ENCODE peak calls at places on chromosomes 7 and 10, in six cellular contexts. D, I, F, E, C and S are unnamed samples.

GRCh38 chr10:28991738-28992270 is 297.1 kb upstream of the LYZL1 start:
- DNase-seq in C (peak), F (no peak), I (peak), E (peak), D (no peak), S (peak)

GRCh38 chr10:60350400-60350799 is 39.3 kb downstream of the ANK3 start:
- DNase-seq in I (no peak), E (no peak), D (no peak), F (no peak), C (no peak), S (no peak)

GRCh38 chr7:95753440-95753839 is 18.9 kb upstream of the DYNC1I1 start:
- DNase-seq in E (no peak), C (no peak), F (no peak), D (no peak), I (no peak), S (no peak)

GRCh38 chr7:127890726-127891125 is 140.5 kb downstream of the LRRC4 start:
- DNase-seq in E (no peak), I (no peak), C (no peak), D (no peak), F (no peak), S (no peak)

GRCh38 chr10:68796609-68797008 is 30.7 kb upstream of the STOX1 start:
- DNase-seq in C (no peak), F (no peak), E (no peak), I (no peak), D (no peak), S (no peak)

GRCh38 chr7:151139071-151139521 is 28.4 kb downstream of the GBX1 start:
- DNase-seq in I (no peak), C (no peak), E (no peak), F (no peak), D (no peak), S (no peak)

GRCh38 chr10:12465385-12466136 is 116.2 kb downstream of the CAMK1D start:
- DNase-seq in F (no peak), E (no peak), D (no peak), C (no peak), I (no peak), S (no peak)

GRCh38 chr7:137742051-137742450 is 104.7 kb downstream of the DGKI start:
- DNase-seq in I (no peak), C (no peak), F (no peak), D (peak), E (no peak), S (no peak)

GRCh38 chr7:26151953-26152781 is at the start of gene NFE2L3:
- DNase-seq in F (no peak), E (peak), D (peak), C (peak), I (peak), S (peak)

GRCh38 chr7:91288208-91288824 is 24.1 kb downstream of the FZD1 start:
- DNase-seq in C (peak), D (peak), E (peak), F (no peak), I (peak), S (peak)

GRCh38 chr10:102812213-102812876 is 24.9 kb downstream of the CYP17A1 start:
- DNase-seq in E (no peak), F (no peak), I (no peak), C (no peak), D (no peak), S (no peak)

GRCh38 chr10:78511324-78512204 is 477.9 kb downstream of the RPS24 start:
- DNase-seq in D (no peak), C (no peak), E (no peak), I (no peak), F (peak), S (no peak)

GRCh38 chr7:12747687-12748306 is 60.4 kb downstream of the ARL4A start:
- DNase-seq in F (no peak), C (no peak), I (no peak), D (no peak), E (no peak), S (no peak)

GRCh38 chr7:12475362-12476063 is 71.8 kb upstream of the VWDE start:
- DNase-seq in E (peak), I (no peak), F (no peak), C (no peak), D (no peak), S (no peak)

GRCh38 chr10:110793128-110793812 is 78.5 kb upstream of the PDCD4 start:
- DNase-seq in F (no peak), I (no peak), C (no peak), E (no peak), D (no peak), S (no peak)

GRCh38 chr10:132899054-132899750 is 43.2 kb downstream of the CFAP46 start:
- DNase-seq in C (no peak), E (no peak), F (no peak), D (no peak), I (no peak), S (no peak)

GRCh38 chr10:60573342-60573741 is 183.7 kb upstream of the ANK3 start:
- DNase-seq in D (no peak), E (no peak), I (no peak), C (no peak), F (no peak), S (no peak)

GRCh38 chr7:43220250-43220649 is 107.8 kb downstream of the HECW1 start:
- DNase-seq in E (no peak), D (no peak), I (no peak), C (no peak), F (peak), S (no peak)

GRCh38 chr7:31408120-31408729 is 67.7 kb upstream of the NEUROD6 start:
- DNase-seq in E (peak), F (no peak), D (no peak), I (no peak), C (no peak), S (no peak)

GRCh38 chr7:6691609-6692106 is 15.1 kb downstream of the ZNF12 start:
- DNase-seq in C (no peak), F (no peak), E (no peak), I (no peak), D (no peak), S (no peak)

GRCh38 chr7:139623518-139623917 is 100.0 kb downstream of the CLEC2L start:
- DNase-seq in D (no peak), I (no peak), E (no peak), C (no peak), F (no peak), S (no peak)

GRCh38 chr10:69375307-69376151 is 41.2 kb downstream of the TACR2 start:
- DNase-seq in D (peak), F (no peak), E (no peak), I (peak), C (no peak), S (no peak)

DNA sequence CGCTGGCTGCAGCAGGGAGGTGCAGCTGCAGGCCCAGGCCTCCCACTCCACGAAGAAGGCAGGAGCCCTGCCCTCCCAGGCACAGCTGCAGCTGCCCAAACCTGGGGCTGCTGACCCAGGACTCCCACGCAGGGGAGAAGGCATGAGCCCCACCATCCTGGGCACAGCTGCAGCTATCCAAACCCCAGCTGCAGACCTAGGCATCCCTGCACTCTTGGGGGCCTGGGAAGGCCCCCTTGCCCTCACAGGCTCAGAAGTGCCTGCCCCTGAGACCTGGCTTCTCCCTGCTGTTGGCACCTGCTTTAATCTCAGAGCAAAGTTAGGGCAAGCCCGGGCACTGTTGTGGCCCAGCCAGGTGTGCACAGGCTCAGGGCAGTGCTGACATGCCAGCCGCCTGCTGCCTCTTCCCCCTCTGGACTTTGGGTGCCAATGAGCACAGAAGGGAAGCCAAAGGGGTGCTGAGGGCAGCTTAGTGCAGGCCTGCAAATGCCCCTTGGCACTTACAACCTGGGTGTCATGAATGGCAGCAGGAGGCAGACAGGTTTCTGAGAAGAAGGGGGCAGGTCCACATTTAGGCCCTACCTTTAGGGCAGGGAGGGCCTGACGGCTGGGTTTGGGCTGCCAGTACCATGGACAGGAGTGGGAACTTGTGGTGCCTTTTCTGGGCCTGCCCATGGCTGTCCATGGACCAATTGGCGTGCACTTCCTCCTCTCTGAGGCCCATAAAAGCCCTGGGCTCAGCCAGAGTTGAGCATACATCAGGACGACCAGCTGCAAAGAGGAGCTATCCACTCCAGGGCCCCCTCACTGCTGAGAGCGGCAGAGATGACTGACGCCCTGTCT is 31.1 kb downstream of the CRTAC1 start:
- DNase-seq in I (no peak), F (no peak), E (no peak), D (no peak), C (no peak), S (no peak)
- TF ChIP-seq CTCF in I (no peak), F (no peak), E (no peak), D (no peak), C (no peak), S (no peak)

GRCh38 chr10:67779455-67780205 is 58.4 kb downstream of the DNAJC12 start:
- DNase-seq in I (peak), F (peak), D (peak), E (peak), C (peak), S (peak)
- TF ChIP-seq CTCF in I (peak), F (peak), D (peak), E (peak), C (peak), S (peak)

GRCh38 chr7:101880536-101881443 is 63.4 kb downstream of the CUX1 start:
- DNase-seq in F (no peak), D (no peak), I (no peak), C (no peak), E (no peak), S (no peak)

GRCh38 chr7:101885597-101885955 is 68.2 kb downstream of the CUX1 start:
- DNase-seq in C (no peak), I (no peak), D (no peak), E (no peak), F (no peak), S (no peak)

GRCh38 chr7:101879565-101879964 is 62.1 kb downstream of the CUX1 start:
- DNase-seq in F (no peak), D (no peak), I (no peak), E (no peak), C (no peak), S (no peak)

GRCh38 chr7:101884671-101885596 is 67.5 kb downstream of the CUX1 start:
- DNase-seq in D (no peak), I (no peak), E (no peak), C (no peak), F (no peak), S (no peak)

DNA sequence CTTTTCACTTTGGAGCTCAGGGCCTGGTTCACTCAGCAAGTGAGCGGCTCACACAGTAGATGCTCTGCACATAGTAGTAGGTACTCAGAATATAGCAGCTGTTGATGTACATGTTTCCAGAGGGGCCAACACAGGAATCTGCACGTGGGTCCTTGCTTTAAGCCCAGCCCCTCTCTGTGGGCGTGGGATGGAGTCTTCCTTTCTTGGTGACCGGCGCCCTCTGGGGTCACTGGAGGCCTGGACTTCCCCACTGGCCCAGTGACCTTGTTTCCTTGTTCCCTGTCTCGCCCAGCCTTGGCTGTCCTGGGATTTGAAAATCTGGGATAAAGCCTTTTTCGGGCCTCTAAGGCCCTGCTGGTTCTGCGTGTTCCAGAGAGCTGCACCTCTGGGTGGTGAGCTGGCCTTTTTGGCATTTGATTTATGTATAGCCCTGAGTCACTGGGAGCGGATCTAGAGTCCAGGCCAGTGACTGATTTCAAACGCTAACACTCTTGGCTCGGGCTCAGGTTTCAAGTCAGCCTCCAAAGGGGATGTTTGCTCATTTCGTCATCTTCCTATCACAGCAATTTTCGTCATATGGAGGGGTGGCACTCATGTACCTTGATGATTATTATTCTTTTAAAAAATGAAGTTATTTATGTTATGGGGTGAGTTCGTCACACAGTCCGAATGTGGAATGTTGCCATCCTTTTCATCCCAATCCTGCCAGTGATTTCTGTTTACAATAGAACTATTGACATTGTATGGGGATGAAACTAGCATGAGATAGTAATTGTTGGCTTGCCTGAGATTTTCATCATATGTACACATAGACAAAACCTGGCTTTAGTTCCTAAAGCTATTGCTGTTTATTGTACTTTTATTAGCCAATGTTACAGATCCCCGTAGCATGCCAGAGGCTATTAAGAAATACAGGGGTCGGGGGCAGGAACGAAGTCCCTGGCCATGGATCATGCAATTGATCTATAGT is 65.5 kb downstream of the CUX1 start:
- DNase-seq in D (peak), C (peak), E (peak), F (peak), I (peak), S (peak)
- TF ChIP-seq CTCF in D (peak), C (no peak), E (no peak), F (no peak), I (no peak), S (no peak)

GRCh38 chr10:99435986-99436633 is 5.7 kb upstream of the GOT1 start:
- DNase-seq in D (no peak), C (no peak), F (no peak), I (no peak), E (peak), S (peak)

GRCh38 chr10:99431190-99431549 is 746 bp upstream of the GOT1 start:
- DNase-seq in E (peak), C (no peak), F (no peak), I (peak), D (peak), S (peak)

GRCh38 chr10:99432881-99433280 is 2.5 kb upstream of the GOT1 start:
- DNase-seq in I (no peak), C (no peak), D (no peak), E (no peak), F (no peak), S (no peak)

GRCh38 chr10:99432047-99432446 is 1.6 kb upstream of the GOT1 start:
- DNase-seq in C (no peak), D (no peak), F (no peak), E (no peak), I (no peak), S (no peak)

DNA sequence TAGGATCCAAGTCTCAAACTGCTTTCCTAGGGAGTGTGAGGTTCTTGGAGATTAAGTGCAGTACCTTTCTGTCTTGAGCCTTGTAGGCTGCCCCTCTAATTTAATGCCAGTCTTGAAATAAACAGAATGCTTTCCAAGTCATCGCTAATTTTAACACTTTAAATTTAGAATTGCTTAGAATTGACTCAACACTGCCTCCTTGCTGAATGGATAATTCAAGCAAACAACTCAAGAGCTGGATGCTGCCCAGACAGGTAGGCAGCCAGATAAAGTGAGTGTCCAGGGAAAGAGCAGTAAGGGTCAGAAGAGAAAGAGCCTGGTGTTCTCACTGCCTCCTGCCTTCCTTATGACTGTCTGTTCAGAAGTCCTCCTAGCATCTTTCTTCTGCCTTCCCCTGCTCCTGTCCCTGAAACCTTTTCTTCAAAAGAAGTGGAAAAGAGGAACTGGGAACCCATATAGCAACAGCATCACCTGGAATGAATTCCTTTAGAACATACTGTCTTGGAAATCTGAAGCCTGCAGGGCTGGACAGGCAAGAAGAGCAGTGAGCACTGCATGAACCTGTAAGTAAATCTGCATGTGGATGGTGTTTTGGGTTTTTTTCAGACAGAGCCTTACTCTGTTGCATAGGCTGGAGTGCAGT is 3.1 kb upstream of the GOT1 start:
- DNase-seq in E (no peak), C (no peak), D (no peak), F (no peak), I (no peak), S (no peak)
- TF ChIP-seq CTCF in E (peak), C (no peak), D (peak), F (peak), I (no peak), S (no peak)

GRCh38 chr10:125217986-125218675 is 57.8 kb upstream of the CTBP2 start:
- DNase-seq in D (no peak), E (no peak), C (no peak), I (no peak), F (peak), S (no peak)
- TF ChIP-seq CTCF in D (no peak), E (no peak), C (no peak), I (no peak), F (no peak), S (no peak)

GRCh38 chr7:7895754-7896153 is 72.8 kb upstream of the GLCCI1 start:
- DNase-seq in D (no peak), E (no peak), I (no peak), F (no peak), C (no peak), S (no peak)
- TF ChIP-seq CTCF in D (no peak), E (peak), I (no peak), F (no peak), C (no peak), S (no peak)

GRCh38 chr10:71762324-71762723 is 11.0 kb downstream of the VSIR start:
- DNase-seq in D (no peak), E (no peak), F (no peak), C (no peak), I (no peak), S (no peak)

GRCh38 chr10:71761105-71761511 is 12.2 kb downstream of the VSIR start:
- DNase-seq in F (no peak), E (no peak), D (no peak), C (no peak), I (no peak), S (no peak)

GRCh38 chr10:71763352-71764127 is 9.8 kb downstream of the VSIR start:
- DNase-seq in D (no peak), C (no peak), I (no peak), E (no peak), F (no peak), S (no peak)

GRCh38 chr10:71765176-71765906 is 8.0 kb downstream of the VSIR start:
- DNase-seq in D (no peak), I (no peak), C (no peak), E (no peak), F (no peak), S (no peak)

DNA sequence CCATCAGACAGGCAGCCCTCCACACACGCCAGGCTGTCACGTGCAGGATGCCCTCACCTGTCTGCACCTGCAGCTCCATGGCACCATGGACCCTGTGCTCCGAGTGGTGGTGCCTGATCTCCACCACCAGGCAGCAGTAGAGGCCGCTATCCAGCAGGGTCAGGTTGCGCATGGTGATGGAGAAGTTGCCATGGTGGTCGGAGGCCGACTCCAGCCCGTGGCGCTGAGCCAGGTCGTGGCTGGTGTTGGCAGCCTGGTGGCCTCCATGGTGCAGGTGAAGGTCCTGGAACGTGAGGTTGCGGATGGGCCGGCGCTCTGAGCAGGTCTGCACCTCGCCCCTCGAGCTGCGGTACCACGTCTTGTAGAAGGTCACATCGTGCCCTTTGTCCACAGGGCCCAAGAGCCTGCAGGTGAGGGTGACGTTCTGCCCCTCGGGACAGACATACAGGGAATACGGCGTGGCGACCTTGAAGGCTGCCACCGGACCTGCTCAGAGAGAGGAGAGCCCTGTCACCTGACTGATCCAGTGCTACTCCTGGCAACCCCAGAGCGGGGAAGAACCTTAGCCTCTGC is 11.7 kb downstream of the VSIR start:
- DNase-seq in C (no peak), D (no peak), F (no peak), E (no peak), I (no peak), S (no peak)
- TF ChIP-seq CTCF in C (no peak), D (no peak), F (no peak), E (no peak), I (no peak), S (no peak)

GRCh38 chr10:128078136-128078969 is 47.9 kb downstream of the MKI67 start:
- DNase-seq in E (peak), I (no peak), D (no peak), F (peak), C (peak), S (peak)
- TF ChIP-seq CTCF in E (peak), I (peak), D (peak), F (peak), C (peak), S (peak)